ENCODE peak calls at places on chromosomes 13 and 19, in seven cellular contexts. One of them, this sample, is unnamed.

GRCh38 chr19:30784850-30785459 is 412.8 kb downstream of the ZNF536 start:
- DNase-seq in AG09319: no peak
- DNase-seq in GM06990: no peak
- DNase-seq in cardiac muscle cell: peak; percentile 50
- DNase-seq in CD8-positive, alpha-beta T cell: peak; percentile 60
- DNase-seq in neural crest cell: peak; percentile 47
- DNase-seq in astrocyte of the cerebellum: no peak
- DNase-seq in this sample: no peak

GRCh38 chr13:111912991-111913781 is 153.8 kb upstream of the SOX1 start:
- DNase-seq in AG09319: no peak
- DNase-seq in GM06990: no peak
- DNase-seq in cardiac muscle cell: no peak
- DNase-seq in CD8-positive, alpha-beta T cell: no peak
- DNase-seq in neural crest cell: no peak
- DNase-seq in astrocyte of the cerebellum: no peak
- DNase-seq in this sample: no peak

GRCh38 chr19:3096267-3096901 is 2.2 kb downstream of the GNA11 start:
- DNase-seq in AG09319: no peak
- DNase-seq in GM06990: peak; percentile 17
- DNase-seq in cardiac muscle cell: no peak
- DNase-seq in CD8-positive, alpha-beta T cell: no peak
- DNase-seq in neural crest cell: no peak
- DNase-seq in astrocyte of the cerebellum: no peak
- DNase-seq in this sample: no peak

GRCh38 chr19:44718441-44719261 is 19.7 kb downstream of the CEACAM16 start:
- DNase-seq in AG09319: no peak
- DNase-seq in GM06990: no peak
- DNase-seq in cardiac muscle cell: peak; percentile 89
- DNase-seq in CD8-positive, alpha-beta T cell: no peak
- DNase-seq in neural crest cell: no peak
- DNase-seq in astrocyte of the cerebellum: no peak
- DNase-seq in this sample: no peak

GRCh38 chr19:4267101-4267900 is 11.8 kb upstream of the SHD start:
- DNase-seq in AG09319: no peak
- DNase-seq in GM06990: no peak
- DNase-seq in cardiac muscle cell: peak; percentile 45
- DNase-seq in CD8-positive, alpha-beta T cell: peak; percentile 65
- DNase-seq in neural crest cell: peak; percentile 71
- DNase-seq in astrocyte of the cerebellum: no peak
- DNase-seq in this sample: no peak

GRCh38 chr13:46373623-46374022 is 13.4 kb downstream of the RUBCNL start:
- DNase-seq in AG09319: no peak
- DNase-seq in GM06990: no peak
- DNase-seq in cardiac muscle cell: no peak
- DNase-seq in CD8-positive, alpha-beta T cell: no peak
- DNase-seq in neural crest cell: no peak
- DNase-seq in astrocyte of the cerebellum: no peak
- DNase-seq in this sample: no peak

GRCh38 chr13:33000365-33000764 is 15.9 kb upstream of the KL start:
- DNase-seq in AG09319: no peak
- DNase-seq in GM06990: no peak
- DNase-seq in cardiac muscle cell: no peak
- DNase-seq in CD8-positive, alpha-beta T cell: no peak
- DNase-seq in neural crest cell: no peak
- DNase-seq in astrocyte of the cerebellum: no peak
- DNase-seq in this sample: no peak

GRCh38 chr13:38008636-38009035 is 139.1 kb upstream of the TRPC4 start:
- DNase-seq in AG09319: no peak
- DNase-seq in GM06990: no peak
- DNase-seq in cardiac muscle cell: peak; percentile 41
- DNase-seq in CD8-positive, alpha-beta T cell: no peak
- DNase-seq in neural crest cell: no peak
- DNase-seq in astrocyte of the cerebellum: no peak
- DNase-seq in this sample: no peak

GRCh38 chr13:32811297-32811800 is 204.9 kb upstream of the KL start:
- DNase-seq in AG09319: peak; percentile 60
- DNase-seq in GM06990: peak; percentile 62
- DNase-seq in cardiac muscle cell: no peak
- DNase-seq in CD8-positive, alpha-beta T cell: no peak
- DNase-seq in neural crest cell: no peak
- DNase-seq in astrocyte of the cerebellum: no peak
- DNase-seq in this sample: no peak

GRCh38 chr13:29905845-29906244 is 55.4 kb upstream of the UBL3 start:
- DNase-seq in AG09319: no peak
- DNase-seq in GM06990: no peak
- DNase-seq in cardiac muscle cell: peak; percentile 70
- DNase-seq in CD8-positive, alpha-beta T cell: no peak
- DNase-seq in neural crest cell: no peak
- DNase-seq in astrocyte of the cerebellum: no peak
- DNase-seq in this sample: no peak

GRCh38 chr13:28415994-28416411 is 78.9 kb downstream of the FLT1 start:
- DNase-seq in AG09319: no peak
- DNase-seq in GM06990: no peak
- DNase-seq in cardiac muscle cell: no peak
- DNase-seq in CD8-positive, alpha-beta T cell: no peak
- DNase-seq in neural crest cell: no peak
- DNase-seq in astrocyte of the cerebellum: no peak
- DNase-seq in this sample: no peak
- TF ChIP-seq CTCF in AG09319: no peak
- TF ChIP-seq CTCF in GM06990: peak; percentile 16
- TF ChIP-seq CTCF in cardiac muscle cell: no peak
- TF ChIP-seq CTCF in CD8-positive, alpha-beta T cell: no peak
- TF ChIP-seq CTCF in neural crest cell: no peak
- TF ChIP-seq CTCF in astrocyte of the cerebellum: no peak
- TF ChIP-seq CTCF in this sample: no peak

GRCh38 chr19:38384209-38385027 is 3.4 kb downstream of the GGN start:
- DNase-seq in AG09319: no peak
- DNase-seq in GM06990: no peak
- DNase-seq in cardiac muscle cell: no peak
- DNase-seq in CD8-positive, alpha-beta T cell: no peak
- DNase-seq in neural crest cell: no peak
- DNase-seq in astrocyte of the cerebellum: no peak
- DNase-seq in this sample: no peak
- TF ChIP-seq CTCF in AG09319: peak; percentile 18
- TF ChIP-seq CTCF in GM06990: peak; percentile 43
- TF ChIP-seq CTCF in cardiac muscle cell: peak; percentile 46
- TF ChIP-seq CTCF in CD8-positive, alpha-beta T cell: no peak
- TF ChIP-seq CTCF in neural crest cell: peak; percentile 23
- TF ChIP-seq CTCF in astrocyte of the cerebellum: peak; percentile 65
- TF ChIP-seq CTCF in this sample: peak; percentile 61

GRCh38 chr13:50588736-50589135 is 254.8 kb downstream of the DLEU7 start:
- DNase-seq in AG09319: no peak
- DNase-seq in GM06990: no peak
- DNase-seq in cardiac muscle cell: no peak
- DNase-seq in CD8-positive, alpha-beta T cell: no peak
- DNase-seq in neural crest cell: no peak
- DNase-seq in astrocyte of the cerebellum: no peak
- DNase-seq in this sample: no peak
- TF ChIP-seq CTCF in AG09319: no peak
- TF ChIP-seq CTCF in GM06990: no peak
- TF ChIP-seq CTCF in cardiac muscle cell: no peak
- TF ChIP-seq CTCF in CD8-positive, alpha-beta T cell: no peak
- TF ChIP-seq CTCF in neural crest cell: no peak
- TF ChIP-seq CTCF in astrocyte of the cerebellum: no peak
- TF ChIP-seq CTCF in this sample: no peak

GRCh38 chr13:44915962-44916361 is 73.3 kb downstream of the NUFIP1 start:
- DNase-seq in AG09319: no peak
- DNase-seq in GM06990: no peak
- DNase-seq in cardiac muscle cell: no peak
- DNase-seq in CD8-positive, alpha-beta T cell: no peak
- DNase-seq in neural crest cell: no peak
- DNase-seq in astrocyte of the cerebellum: no peak
- DNase-seq in this sample: no peak

GRCh38 chr13:44918323-44919102 is 70.8 kb downstream of the NUFIP1 start:
- DNase-seq in AG09319: peak; percentile 95
- DNase-seq in GM06990: peak; percentile 90
- DNase-seq in cardiac muscle cell: peak; percentile 98
- DNase-seq in CD8-positive, alpha-beta T cell: peak; percentile 81
- DNase-seq in neural crest cell: peak; percentile 81
- DNase-seq in astrocyte of the cerebellum: peak; percentile 88
- DNase-seq in this sample: peak; percentile 80

GRCh38 chr13:44920013-44920412 is 69.3 kb downstream of the NUFIP1 start:
- DNase-seq in AG09319: no peak
- DNase-seq in GM06990: no peak
- DNase-seq in cardiac muscle cell: no peak
- DNase-seq in CD8-positive, alpha-beta T cell: no peak
- DNase-seq in neural crest cell: no peak
- DNase-seq in astrocyte of the cerebellum: no peak
- DNase-seq in this sample: no peak

GRCh38 chr13:44919103-44919804 is 70.0 kb downstream of the NUFIP1 start:
- DNase-seq in AG09319: no peak
- DNase-seq in GM06990: no peak
- DNase-seq in cardiac muscle cell: no peak
- DNase-seq in CD8-positive, alpha-beta T cell: no peak
- DNase-seq in neural crest cell: no peak
- DNase-seq in astrocyte of the cerebellum: no peak
- DNase-seq in this sample: no peak

GRCh38 chr13:44917589-44918322 is 71.5 kb downstream of the NUFIP1 start:
- DNase-seq in AG09319: peak; percentile 89
- DNase-seq in GM06990: peak; percentile 94
- DNase-seq in cardiac muscle cell: peak; percentile 97
- DNase-seq in CD8-positive, alpha-beta T cell: peak; percentile 98
- DNase-seq in neural crest cell: peak; percentile 96
- DNase-seq in astrocyte of the cerebellum: peak; percentile 94
- DNase-seq in this sample: peak; percentile 87
- TF ChIP-seq CTCF in AG09319: peak; percentile 38
- TF ChIP-seq CTCF in GM06990: peak; percentile 39
- TF ChIP-seq CTCF in cardiac muscle cell: peak; percentile 48
- TF ChIP-seq CTCF in CD8-positive, alpha-beta T cell: peak; percentile 39
- TF ChIP-seq CTCF in neural crest cell: peak; percentile 59
- TF ChIP-seq CTCF in astrocyte of the cerebellum: peak; percentile 60
- TF ChIP-seq CTCF in this sample: peak; percentile 26

DNA sequence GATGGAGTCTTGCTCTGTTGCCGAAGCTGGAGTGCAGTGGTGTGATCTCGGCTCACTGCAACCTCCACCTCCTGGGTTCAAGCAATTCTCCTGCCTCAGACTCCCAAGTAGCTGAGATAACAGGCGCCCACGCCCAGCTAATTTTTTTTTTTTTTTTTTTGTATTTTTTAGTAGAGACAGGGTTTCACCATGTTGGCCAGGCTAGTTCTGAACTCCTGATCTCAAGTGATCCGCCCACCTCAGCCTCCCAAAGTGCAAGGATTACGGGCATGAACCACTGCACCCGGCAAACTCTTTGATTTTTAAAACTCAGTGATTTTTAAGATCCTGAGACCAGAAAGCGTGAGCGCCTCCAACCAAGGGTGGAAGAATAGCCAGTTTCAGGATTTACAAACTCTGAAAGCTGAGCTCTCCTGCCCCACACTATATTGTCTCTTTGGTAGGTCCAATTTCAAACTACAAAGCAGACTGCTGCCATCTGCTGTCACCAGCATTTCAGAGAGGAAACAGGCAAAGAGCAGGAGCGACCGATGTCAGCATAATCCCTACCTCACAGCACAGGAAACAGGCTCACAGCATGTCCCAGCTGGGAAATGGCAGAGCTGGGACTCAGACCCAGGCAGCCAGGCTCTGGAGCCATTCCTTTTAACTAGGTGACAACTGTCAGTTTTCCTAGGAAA is 9.2 kb downstream of the NOSIP start:
- DNase-seq in AG09319: no peak
- DNase-seq in GM06990: no peak
- DNase-seq in cardiac muscle cell: no peak
- DNase-seq in CD8-positive, alpha-beta T cell: peak; percentile 35
- DNase-seq in neural crest cell: no peak
- DNase-seq in astrocyte of the cerebellum: no peak
- DNase-seq in this sample: no peak
- TF ChIP-seq CTCF in AG09319: no peak
- TF ChIP-seq CTCF in GM06990: peak; percentile 8
- TF ChIP-seq CTCF in cardiac muscle cell: no peak
- TF ChIP-seq CTCF in CD8-positive, alpha-beta T cell: no peak
- TF ChIP-seq CTCF in neural crest cell: no peak
- TF ChIP-seq CTCF in astrocyte of the cerebellum: no peak
- TF ChIP-seq CTCF in this sample: no peak

GRCh38 chr13:76667551-76667950 is 218.7 kb downstream of the KCTD12 start:
- DNase-seq in AG09319: peak; percentile 53
- DNase-seq in GM06990: no peak
- DNase-seq in cardiac muscle cell: peak; percentile 84
- DNase-seq in CD8-positive, alpha-beta T cell: no peak
- DNase-seq in neural crest cell: no peak
- DNase-seq in astrocyte of the cerebellum: peak; percentile 43
- DNase-seq in this sample: peak; percentile 9
- TF ChIP-seq CTCF in AG09319: peak; percentile 50
- TF ChIP-seq CTCF in GM06990: no peak
- TF ChIP-seq CTCF in cardiac muscle cell: peak; percentile 56
- TF ChIP-seq CTCF in CD8-positive, alpha-beta T cell: no peak
- TF ChIP-seq CTCF in neural crest cell: no peak
- TF ChIP-seq CTCF in astrocyte of the cerebellum: peak; percentile 32
- TF ChIP-seq CTCF in this sample: peak; percentile 26